ENCODE peak calls at places on chromosomes 6 and 20, in five cellular contexts. One of them, this sample, is unnamed.

GRCh38 chr6:158662607-158663464 is 13.0 kb downstream of the SYTL3 start:
- DNase-seq in activated naive CD8-positive, alpha-beta T cell treated with anti-CD3 and anti-CD28 coated beads, Interleukin-2, amount 50 U/mL, for 24 hours: no peak
- DNase-seq in T-helper 9 cell: no peak
- DNase-seq in activated T-cell treated with anti-CD3 and anti-CD28 coated beads, Interleukin-2, amount 50 U/mL, for 48 hours: no peak
- DNase-seq in Calu3: no peak
- DNase-seq in this sample: no peak

GRCh38 chr6:126620747-126621146 is 280.8 kb downstream of the CENPW start:
- DNase-seq in activated naive CD8-positive, alpha-beta T cell treated with anti-CD3 and anti-CD28 coated beads, Interleukin-2, amount 50 U/mL, for 24 hours: no peak
- DNase-seq in T-helper 9 cell: no peak
- DNase-seq in activated T-cell treated with anti-CD3 and anti-CD28 coated beads, Interleukin-2, amount 50 U/mL, for 48 hours: no peak
- DNase-seq in Calu3: no peak
- DNase-seq in this sample: no peak

GRCh38 chr6:123616942-123617341 is 19.8 kb downstream of the TRDN start:
- DNase-seq in activated naive CD8-positive, alpha-beta T cell treated with anti-CD3 and anti-CD28 coated beads, Interleukin-2, amount 50 U/mL, for 24 hours: no peak
- DNase-seq in T-helper 9 cell: no peak
- DNase-seq in activated T-cell treated with anti-CD3 and anti-CD28 coated beads, Interleukin-2, amount 50 U/mL, for 48 hours: no peak
- DNase-seq in Calu3: no peak
- DNase-seq in this sample: no peak

GRCh38 chr20:24697411-24697810 is 228.0 kb downstream of the SYNDIG1 start:
- DNase-seq in activated naive CD8-positive, alpha-beta T cell treated with anti-CD3 and anti-CD28 coated beads, Interleukin-2, amount 50 U/mL, for 24 hours: no peak
- DNase-seq in T-helper 9 cell: no peak
- DNase-seq in activated T-cell treated with anti-CD3 and anti-CD28 coated beads, Interleukin-2, amount 50 U/mL, for 48 hours: no peak
- DNase-seq in Calu3: no peak
- DNase-seq in this sample: no peak

GRCh38 chr6:116385462-116385807 is 14.7 kb downstream of the DSE start:
- DNase-seq in activated naive CD8-positive, alpha-beta T cell treated with anti-CD3 and anti-CD28 coated beads, Interleukin-2, amount 50 U/mL, for 24 hours: no peak
- DNase-seq in T-helper 9 cell: no peak
- DNase-seq in activated T-cell treated with anti-CD3 and anti-CD28 coated beads, Interleukin-2, amount 50 U/mL, for 48 hours: no peak
- DNase-seq in Calu3: no peak
- DNase-seq in this sample: no peak

GRCh38 chr20:62258499-62259293 is 20.4 kb downstream of the OSBPL2 start:
- DNase-seq in activated naive CD8-positive, alpha-beta T cell treated with anti-CD3 and anti-CD28 coated beads, Interleukin-2, amount 50 U/mL, for 24 hours: no peak
- DNase-seq in T-helper 9 cell: no peak
- DNase-seq in activated T-cell treated with anti-CD3 and anti-CD28 coated beads, Interleukin-2, amount 50 U/mL, for 48 hours: no peak
- DNase-seq in Calu3: no peak
- DNase-seq in this sample: no peak

GRCh38 chr6:22899446-22899845 is 330.1 kb downstream of the HDGFL1 start:
- DNase-seq in activated naive CD8-positive, alpha-beta T cell treated with anti-CD3 and anti-CD28 coated beads, Interleukin-2, amount 50 U/mL, for 24 hours: no peak
- DNase-seq in T-helper 9 cell: no peak
- DNase-seq in activated T-cell treated with anti-CD3 and anti-CD28 coated beads, Interleukin-2, amount 50 U/mL, for 48 hours: no peak
- DNase-seq in Calu3: no peak
- DNase-seq in this sample: no peak

GRCh38 chr6:119978274-119978889 is 628.8 kb upstream of the MAN1A1 start:
- DNase-seq in activated naive CD8-positive, alpha-beta T cell treated with anti-CD3 and anti-CD28 coated beads, Interleukin-2, amount 50 U/mL, for 24 hours: no peak
- DNase-seq in T-helper 9 cell: no peak
- DNase-seq in activated T-cell treated with anti-CD3 and anti-CD28 coated beads, Interleukin-2, amount 50 U/mL, for 48 hours: no peak
- DNase-seq in Calu3: peak; percentile 29
- DNase-seq in this sample: peak; percentile 4

GRCh38 chr6:35177586-35177985 is 36.2 kb upstream of the SCUBE3 start:
- DNase-seq in activated naive CD8-positive, alpha-beta T cell treated with anti-CD3 and anti-CD28 coated beads, Interleukin-2, amount 50 U/mL, for 24 hours: no peak
- DNase-seq in T-helper 9 cell: no peak
- DNase-seq in activated T-cell treated with anti-CD3 and anti-CD28 coated beads, Interleukin-2, amount 50 U/mL, for 48 hours: no peak
- DNase-seq in Calu3: no peak
- DNase-seq in this sample: no peak

GRCh38 chr20:1949711-1950110 is 44.1 kb downstream of the PDYN start:
- DNase-seq in activated naive CD8-positive, alpha-beta T cell treated with anti-CD3 and anti-CD28 coated beads, Interleukin-2, amount 50 U/mL, for 24 hours: no peak
- DNase-seq in T-helper 9 cell: no peak
- DNase-seq in activated T-cell treated with anti-CD3 and anti-CD28 coated beads, Interleukin-2, amount 50 U/mL, for 48 hours: no peak
- DNase-seq in Calu3: no peak
- DNase-seq in this sample: no peak

GRCh38 chr6:144477841-144478240 is 192.7 kb downstream of the UTRN start:
- DNase-seq in activated naive CD8-positive, alpha-beta T cell treated with anti-CD3 and anti-CD28 coated beads, Interleukin-2, amount 50 U/mL, for 24 hours: no peak
- DNase-seq in T-helper 9 cell: no peak
- DNase-seq in activated T-cell treated with anti-CD3 and anti-CD28 coated beads, Interleukin-2, amount 50 U/mL, for 48 hours: no peak
- DNase-seq in Calu3: no peak
- DNase-seq in this sample: no peak

GRCh38 chr6:54206510-54206909 is 95.3 kb downstream of the MLIP start:
- DNase-seq in activated naive CD8-positive, alpha-beta T cell treated with anti-CD3 and anti-CD28 coated beads, Interleukin-2, amount 50 U/mL, for 24 hours: no peak
- DNase-seq in T-helper 9 cell: no peak
- DNase-seq in activated T-cell treated with anti-CD3 and anti-CD28 coated beads, Interleukin-2, amount 50 U/mL, for 48 hours: no peak
- DNase-seq in Calu3: no peak
- DNase-seq in this sample: no peak

GRCh38 chr6:43173496-43174262 is 2.6 kb downstream of the SRF start:
- DNase-seq in activated naive CD8-positive, alpha-beta T cell treated with anti-CD3 and anti-CD28 coated beads, Interleukin-2, amount 50 U/mL, for 24 hours: no peak
- DNase-seq in T-helper 9 cell: no peak
- DNase-seq in activated T-cell treated with anti-CD3 and anti-CD28 coated beads, Interleukin-2, amount 50 U/mL, for 48 hours: no peak
- DNase-seq in Calu3: no peak
- DNase-seq in this sample: no peak

GRCh38 chr6:159499034-159499433 is 194.0 kb downstream of the SOD2 start:
- DNase-seq in activated naive CD8-positive, alpha-beta T cell treated with anti-CD3 and anti-CD28 coated beads, Interleukin-2, amount 50 U/mL, for 24 hours: no peak
- DNase-seq in T-helper 9 cell: no peak
- DNase-seq in activated T-cell treated with anti-CD3 and anti-CD28 coated beads, Interleukin-2, amount 50 U/mL, for 48 hours: no peak
- DNase-seq in Calu3: no peak
- DNase-seq in this sample: no peak

GRCh38 chr6:73394577-73395354 is at the start of gene DDX43:
- DNase-seq in activated naive CD8-positive, alpha-beta T cell treated with anti-CD3 and anti-CD28 coated beads, Interleukin-2, amount 50 U/mL, for 24 hours: peak; percentile 34
- DNase-seq in T-helper 9 cell: no peak
- DNase-seq in activated T-cell treated with anti-CD3 and anti-CD28 coated beads, Interleukin-2, amount 50 U/mL, for 48 hours: peak; percentile 19
- DNase-seq in Calu3: peak; percentile 94
- DNase-seq in this sample: no peak

GRCh38 chr6:153106021-153106420 is 25.1 kb downstream of the RGS17 start:
- DNase-seq in activated naive CD8-positive, alpha-beta T cell treated with anti-CD3 and anti-CD28 coated beads, Interleukin-2, amount 50 U/mL, for 24 hours: no peak
- DNase-seq in T-helper 9 cell: no peak
- DNase-seq in activated T-cell treated with anti-CD3 and anti-CD28 coated beads, Interleukin-2, amount 50 U/mL, for 48 hours: no peak
- DNase-seq in Calu3: no peak
- DNase-seq in this sample: no peak

GRCh38 chr6:14026831-14027539 is 90.6 kb upstream of the CD83 start:
- DNase-seq in activated naive CD8-positive, alpha-beta T cell treated with anti-CD3 and anti-CD28 coated beads, Interleukin-2, amount 50 U/mL, for 24 hours: no peak
- DNase-seq in T-helper 9 cell: no peak
- DNase-seq in activated T-cell treated with anti-CD3 and anti-CD28 coated beads, Interleukin-2, amount 50 U/mL, for 48 hours: no peak
- DNase-seq in Calu3: no peak
- DNase-seq in this sample: no peak